ENCODE peak calls at places on chromosomes 5 and 9, in four cellular contexts. One of them, this sample, is unnamed.

GRCh38 chr5:169002941-169003555 is 297.9 kb downstream of the SLIT3 start:
- DNase-seq in uterus: no peak
- DNase-seq in spleen: no peak
- DNase-seq in breast epithelium: no peak
- DNase-seq in this sample: no peak

GRCh38 chr5:129746884-129747283 is 1.0 kb upstream of the MINAR2 start:
- DNase-seq in uterus: no peak
- DNase-seq in spleen: no peak
- DNase-seq in breast epithelium: no peak
- DNase-seq in this sample: no peak

GRCh38 chr9:4833781-4834560 is 41.2 kb downstream of the RCL1 start:
- DNase-seq in uterus: no peak
- DNase-seq in spleen: no peak
- DNase-seq in breast epithelium: no peak
- DNase-seq in this sample: no peak

GRCh38 chr9:82491604-82492003 is 503.0 kb downstream of the SPATA31D1 start:
- DNase-seq in uterus: no peak
- DNase-seq in spleen: no peak
- DNase-seq in breast epithelium: no peak
- DNase-seq in this sample: no peak

GRCh38 chr5:141479776-141480175 is 4.0 kb downstream of the PCDHGC3 start:
- DNase-seq in uterus: no peak
- DNase-seq in spleen: no peak
- DNase-seq in breast epithelium: no peak
- DNase-seq in this sample: no peak

GRCh38 chr5:66989286-66989685 is 207.3 kb downstream of the CD180 start:
- DNase-seq in uterus: no peak
- DNase-seq in spleen: no peak
- DNase-seq in breast epithelium: no peak
- DNase-seq in this sample: no peak

GRCh38 chr9:72924116-72924790 is 28.6 kb downstream of the ALDH1A1 start:
- DNase-seq in uterus: no peak
- DNase-seq in spleen: no peak
- DNase-seq in breast epithelium: no peak
- DNase-seq in this sample: no peak

GRCh38 chr5:110087829-110088228 is 398.1 kb downstream of the MAN2A1 start:
- DNase-seq in uterus: no peak
- DNase-seq in spleen: no peak
- DNase-seq in breast epithelium: no peak
- DNase-seq in this sample: no peak

GRCh38 chr5:308672-309271 is 12.7 kb upstream of the AHRR start:
- DNase-seq in uterus: no peak
- DNase-seq in spleen: no peak
- DNase-seq in breast epithelium: no peak
- DNase-seq in this sample: no peak

GRCh38 chr5:171863928-171864327 is 78.3 kb downstream of the SMIM23 start:
- DNase-seq in uterus: no peak
- DNase-seq in spleen: no peak
- DNase-seq in breast epithelium: no peak
- DNase-seq in this sample: no peak

GRCh38 chr5:132221781-132222648 is 5.6 kb downstream of the P4HA2 start:
- DNase-seq in uterus: peak; percentile 82
- DNase-seq in spleen: peak; percentile 41
- DNase-seq in breast epithelium: no peak
- DNase-seq in this sample: peak; percentile 79

GRCh38 chr9:70614786-70615565 is 200.5 kb upstream of the KLF9 start:
- DNase-seq in uterus: no peak
- DNase-seq in spleen: no peak
- DNase-seq in breast epithelium: no peak
- DNase-seq in this sample: peak; percentile 73

GRCh38 chr9:94076557-94076956 is 7.7 kb upstream of the PTPDC1 start:
- DNase-seq in uterus: no peak
- DNase-seq in spleen: no peak
- DNase-seq in breast epithelium: no peak
- DNase-seq in this sample: no peak

GRCh38 chr9:114061830-114062474 is 16.1 kb downstream of the AMBP start:
- DNase-seq in uterus: no peak
- DNase-seq in spleen: peak; percentile 41
- DNase-seq in breast epithelium: no peak
- DNase-seq in this sample: no peak

GRCh38 chr9:76247426-76247825 is 146.8 kb downstream of the RFK start:
- DNase-seq in uterus: no peak
- DNase-seq in spleen: no peak
- DNase-seq in breast epithelium: no peak
- DNase-seq in this sample: no peak

GRCh38 chr9:4490705-4491620 is 695 bp downstream of the SLC1A1 start:
- DNase-seq in uterus: no peak
- DNase-seq in spleen: no peak
- DNase-seq in breast epithelium: no peak
- DNase-seq in this sample: peak; percentile 17

GRCh38 chr5:83197326-83197725 is 120.0 kb downstream of the XRCC4 start:
- DNase-seq in uterus: no peak
- DNase-seq in spleen: no peak
- DNase-seq in breast epithelium: no peak
- DNase-seq in this sample: no peak

GRCh38 chr5:59660737-59661136 is 232.8 kb downstream of the PDE4D start:
- DNase-seq in uterus: no peak
- DNase-seq in spleen: no peak
- DNase-seq in breast epithelium: no peak
- DNase-seq in this sample: no peak

GRCh38 chr9:113309204-113309813 is 6.1 kb upstream of the RNF183 start:
- DNase-seq in uterus: no peak
- DNase-seq in spleen: no peak
- DNase-seq in breast epithelium: no peak
- DNase-seq in this sample: peak; percentile 48

GRCh38 chr5:150411245-150411979 is 1.3 kb downstream of the CD74 start:
- DNase-seq in uterus: no peak
- DNase-seq in spleen: peak; percentile 90
- DNase-seq in breast epithelium: no peak
- DNase-seq in this sample: peak; percentile 58

GRCh38 chr9:36275060-36275459 is 16.8 kb upstream of the GNE start:
- DNase-seq in uterus: no peak
- DNase-seq in spleen: no peak
- DNase-seq in breast epithelium: no peak
- DNase-seq in this sample: no peak

GRCh38 chr5:34439601-34440000 is 216.5 kb upstream of the RAI14 start:
- DNase-seq in uterus: no peak
- DNase-seq in spleen: no peak
- DNase-seq in breast epithelium: no peak
- DNase-seq in this sample: no peak

GRCh38 chr5:81855576-81855975 is 104.7 kb upstream of the SSBP2 start:
- DNase-seq in uterus: no peak
- DNase-seq in spleen: no peak
- DNase-seq in breast epithelium: no peak
- DNase-seq in this sample: no peak

GRCh38 chr5:81853005-81853357 is 102.1 kb upstream of the SSBP2 start:
- DNase-seq in uterus: no peak
- DNase-seq in spleen: no peak
- DNase-seq in breast epithelium: no peak
- DNase-seq in this sample: peak; percentile 17

GRCh38 chr5:81854915-81855314 is 104.0 kb upstream of the SSBP2 start:
- DNase-seq in uterus: no peak
- DNase-seq in spleen: no peak
- DNase-seq in breast epithelium: no peak
- DNase-seq in this sample: no peak

GRCh38 chr5:81854485-81854884 is 103.6 kb upstream of the SSBP2 start:
- DNase-seq in uterus: no peak
- DNase-seq in spleen: no peak
- DNase-seq in breast epithelium: no peak
- DNase-seq in this sample: no peak

GRCh38 chr5:81856948-81857928 is 106.3 kb upstream of the SSBP2 start:
- DNase-seq in uterus: peak; percentile 47
- DNase-seq in spleen: peak; percentile 78
- DNase-seq in breast epithelium: peak; percentile 72
- DNase-seq in this sample: peak; percentile 88
- TF ChIP-seq CTCF in uterus: peak; percentile 17
- TF ChIP-seq CTCF in spleen: no peak
- TF ChIP-seq CTCF in breast epithelium: peak; percentile 44
- TF ChIP-seq CTCF in this sample: no peak

GRCh38 chr9:19049872-19050636 is 827 bp downstream of the RRAGA start:
- DNase-seq in uterus: no peak
- DNase-seq in spleen: no peak
- DNase-seq in breast epithelium: no peak
- DNase-seq in this sample: peak; percentile 32

GRCh38 chr9:19050637-19051591 is 1.7 kb downstream of the RRAGA start:
- DNase-seq in uterus: no peak
- DNase-seq in spleen: no peak
- DNase-seq in breast epithelium: no peak
- DNase-seq in this sample: no peak

GRCh38 chr9:19048966-19049871 is at the start of gene RRAGA:
- DNase-seq in uterus: peak; percentile 95
- DNase-seq in spleen: peak; percentile 98
- DNase-seq in breast epithelium: peak; percentile 93
- DNase-seq in this sample: peak; percentile 94
- TF ChIP-seq POLR2A in uterus: peak; percentile 87
- TF ChIP-seq POLR2A in spleen: peak; percentile 35
- TF ChIP-seq POLR2A in breast epithelium: no peak
- TF ChIP-seq POLR2A in this sample: peak; percentile 29

GRCh38 chr9:21030389-21031035 is 928 bp downstream of the HACD4 start:
- DNase-seq in uterus: no peak
- DNase-seq in spleen: no peak
- DNase-seq in breast epithelium: no peak
- DNase-seq in this sample: no peak
- TF ChIP-seq CTCF in uterus: no peak
- TF ChIP-seq CTCF in spleen: no peak
- TF ChIP-seq CTCF in breast epithelium: no peak
- TF ChIP-seq CTCF in this sample: no peak

GRCh38 chr9:124197177-124198095 is 60.3 kb upstream of the NEK6 start:
- DNase-seq in uterus: no peak
- DNase-seq in spleen: peak; percentile 82
- DNase-seq in breast epithelium: peak; percentile 46
- DNase-seq in this sample: peak; percentile 20
- TF ChIP-seq POLR2A in uterus: no peak
- TF ChIP-seq POLR2A in spleen: no peak
- TF ChIP-seq POLR2A in breast epithelium: no peak
- TF ChIP-seq POLR2A in this sample: no peak

GRCh38 chr9:127201071-127201541 is 63.5 kb upstream of the GARNL3 start:
- DNase-seq in uterus: no peak
- DNase-seq in spleen: no peak
- DNase-seq in breast epithelium: no peak
- DNase-seq in this sample: no peak

GRCh38 chr9:127200106-127200862 is 64.3 kb upstream of the GARNL3 start:
- DNase-seq in uterus: no peak
- DNase-seq in spleen: no peak
- DNase-seq in breast epithelium: no peak
- DNase-seq in this sample: no peak

GRCh38 chr9:127203501-127204327 is 60.9 kb upstream of the GARNL3 start:
- DNase-seq in uterus: no peak
- DNase-seq in spleen: peak; percentile 42
- DNase-seq in breast epithelium: no peak
- DNase-seq in this sample: no peak

GRCh38 chr9:127201731-127202130 is 62.8 kb upstream of the GARNL3 start:
- DNase-seq in uterus: no peak
- DNase-seq in spleen: no peak
- DNase-seq in breast epithelium: no peak
- DNase-seq in this sample: no peak

GRCh38 chr9:127202461-127203139 is 62.0 kb upstream of the GARNL3 start:
- DNase-seq in uterus: no peak
- DNase-seq in spleen: no peak
- DNase-seq in breast epithelium: no peak
- DNase-seq in this sample: no peak
- TF ChIP-seq CTCF in uterus: no peak
- TF ChIP-seq CTCF in spleen: no peak
- TF ChIP-seq CTCF in breast epithelium: no peak
- TF ChIP-seq CTCF in this sample: no peak